ENCODE peak calls at places on chromosomes 7 and 10, in nine cellular contexts. F is right lobe of liver, J is uterus, L is psoas muscle, W is endodermal cell, C is PC-9, U is hepatocyte, Z is upper lobe of left lung, X is aorta. I is an unnamed sample.

GRCh38 chr7:55504093-55504859 is 68.0 kb downstream of the VOPP1 start:
- DNase-seq in C (peak), J (no peak), U (no peak), W (no peak), X (no peak), Z (no peak), L (no peak), F (no peak), I (no peak)

GRCh38 chr10:51683031-51683830 is 16.2 kb downstream of the CSTF2T start:
- DNase-seq in J (no peak), X (peak), L (no peak), F (no peak), U (no peak), Z (no peak), W (no peak), C (peak), I (no peak)

GRCh38 chr7:131166066-131166465 is 161.6 kb upstream of the MKLN1 start:
- DNase-seq in X (no peak), J (no peak), F (no peak), Z (no peak), U (no peak), L (no peak), C (no peak), W (no peak), I (no peak)

GRCh38 chr7:45347804-45348203 is 190.2 kb downstream of the RAMP3 start:
- DNase-seq in J (no peak), F (no peak), L (no peak), C (no peak), X (no peak), U (peak), W (peak), Z (no peak), I (no peak)

GRCh38 chr10:126732308-126732707 is 61.8 kb upstream of the C10orf90 start:
- DNase-seq in F (no peak), L (no peak), U (no peak), J (no peak), Z (no peak), C (no peak), X (no peak), W (no peak), I (no peak)

GRCh38 chr10:128516180-128516579 is 390.0 kb upstream of the MKI67 start:
- DNase-seq in C (no peak), Z (no peak), W (no peak), J (no peak), F (no peak), X (no peak), L (no peak), U (no peak), I (no peak)

GRCh38 chr10:131142446-131143380 is 168.8 kb downstream of the TCERG1L start:
- DNase-seq in W (peak), L (no peak), U (no peak), C (no peak), X (no peak), F (no peak), J (no peak), Z (no peak), I (no peak)

GRCh38 chr10:112958275-112958995 is 8.4 kb downstream of the TCF7L2 start:
- DNase-seq in U (peak), J (no peak), W (no peak), Z (no peak), L (no peak), X (no peak), F (no peak), C (no peak), I (peak)

GRCh38 chr10:23656735-23657134 is 217.9 kb downstream of the OTUD1 start:
- DNase-seq in X (no peak), C (no peak), F (no peak), U (peak), W (peak), L (no peak), Z (no peak), J (no peak), I (no peak)

GRCh38 chr10:126431816-126432215 is 43.5 kb upstream of the ADAM12 start:
- DNase-seq in W (no peak), F (no peak), Z (no peak), X (no peak), J (no peak), U (no peak), C (no peak), L (no peak), I (no peak)

GRCh38 chr10:82768040-82768439 is 893.0 kb downstream of the NRG3 start:
- DNase-seq in Z (no peak), J (no peak), U (no peak), W (no peak), F (no peak), L (no peak), C (no peak), X (no peak), I (no peak)

GRCh38 chr7:146314962-146315361 is 198.4 kb downstream of the CNTNAP2 start:
- DNase-seq in X (no peak), W (peak), L (no peak), J (no peak), C (no peak), U (no peak), Z (no peak), F (no peak), I (no peak)

GRCh38 chr10:62735464-62736188 is 68.9 kb upstream of the ADO start:
- DNase-seq in C (no peak), L (no peak), J (no peak), U (no peak), X (no peak), F (no peak), W (no peak), Z (no peak), I (no peak)

GRCh38 chr7:108246227-108246837 is 116.2 kb upstream of the LAMB4 start:
- DNase-seq in C (peak), F (no peak), X (peak), L (peak), Z (no peak), U (peak), W (peak), J (no peak), I (peak)

GRCh38 chr10:36281871-36282331 is 639.8 kb upstream of the FZD8 start:
- DNase-seq in X (no peak), W (no peak), Z (no peak), J (no peak), F (no peak), C (no peak), U (peak), L (no peak), I (no peak)

GRCh38 chr10:1363466-1364121 is 307.4 kb downstream of the WDR37 start:
- DNase-seq in L (no peak), Z (peak), W (peak), J (no peak), U (no peak), F (no peak), X (no peak), C (no peak), I (no peak)

GRCh38 chr10:113589225-113589770 is 36.4 kb downstream of the HABP2 start:
- DNase-seq in Z (peak), C (no peak), J (no peak), U (no peak), X (no peak), W (no peak), L (no peak), F (no peak), I (no peak)

GRCh38 chr7:121313793-121314676 is 14.8 kb upstream of the WNT16 start:
- DNase-seq in Z (no peak), X (no peak), L (no peak), C (no peak), U (peak), J (no peak), F (no peak), W (no peak), I (no peak)

GRCh38 chr7:25944777-25945176 is 207.2 kb upstream of the NFE2L3 start:
- DNase-seq in W (no peak), U (no peak), Z (no peak), F (no peak), J (no peak), X (no peak), L (no peak), C (no peak), I (no peak)

GRCh38 chr7:133645870-133646492 is 393.1 kb downstream of the EXOC4 start:
- DNase-seq in C (no peak), F (no peak), Z (no peak), L (no peak), U (no peak), J (no peak), W (no peak), X (no peak), I (no peak)

GRCh38 chr10:108039821-108040584 is 875.5 kb upstream of the SORCS1 start:
- DNase-seq in U (no peak), W (peak), Z (no peak), F (no peak), X (no peak), J (no peak), L (no peak), C (no peak), I (no peak)

GRCh38 chr10:63264852-63265617 is 131.9 kb downstream of the NRBF2 start:
- DNase-seq in F (no peak), W (peak), X (no peak), L (no peak), Z (no peak), J (no peak), U (peak), C (no peak), I (no peak)

GRCh38 chr7:151756076-151756731 is 120.7 kb downstream of the PRKAG2 start:
- DNase-seq in X (no peak), C (peak), U (no peak), J (peak), L (no peak), F (no peak), Z (peak), W (no peak), I (no peak)

GRCh38 chr10:22851865-22852239 is 76.0 kb upstream of the ARMC3 start:
- DNase-seq in L (no peak), C (no peak), W (no peak), F (no peak), J (no peak), X (no peak), U (peak), Z (no peak), I (no peak)

GRCh38 chr7:156576216-156577063 is 64.1 kb upstream of the RNF32 start:
- DNase-seq in C (no peak), X (no peak), J (no peak), Z (no peak), F (no peak), W (no peak), U (no peak), L (no peak), I (no peak)

GRCh38 chr10:123995461-123996131 is 97.8 kb downstream of the CHST15 start:
- DNase-seq in C (peak), F (peak), U (peak), L (peak), J (peak), X (peak), Z (peak), W (peak), I (peak)

GRCh38 chr10:123997486-123998196 is 95.8 kb downstream of the CHST15 start:
- DNase-seq in Z (no peak), L (no peak), W (no peak), J (no peak), X (peak), C (peak), F (no peak), U (peak), I (peak)

GRCh38 chr10:123998197-123999141 is 94.9 kb downstream of the CHST15 start:
- DNase-seq in X (no peak), F (no peak), C (no peak), J (no peak), W (no peak), Z (no peak), L (no peak), U (no peak), I (no peak)

GRCh38 chr10:123996302-123996701 is 97.1 kb downstream of the CHST15 start:
- DNase-seq in F (no peak), U (no peak), L (no peak), Z (no peak), X (no peak), C (no peak), J (no peak), W (no peak), I (no peak)

GRCh38 chr10:123997013-123997412 is 96.4 kb downstream of the CHST15 start:
- DNase-seq in C (no peak), X (no peak), F (no peak), J (no peak), W (no peak), Z (no peak), L (no peak), U (no peak), I (no peak)
- H3K27ac ChIP-seq in C (peak), X (no peak), F (peak), J (no peak), W (no peak), Z (peak), L (no peak), U (no peak), I (peak)

GRCh38 chr10:123087786-123088185 is 48.0 kb upstream of the HMX3 start:
- DNase-seq in F (no peak), U (no peak), W (no peak), J (no peak), C (no peak), X (no peak), Z (no peak), L (no peak), I (no peak)
- H3K4me3 ChIP-seq in F (no peak), U (no peak), W (no peak), J (no peak), C (no peak), X (no peak), Z (no peak), L (no peak), I (no peak)

DNA sequence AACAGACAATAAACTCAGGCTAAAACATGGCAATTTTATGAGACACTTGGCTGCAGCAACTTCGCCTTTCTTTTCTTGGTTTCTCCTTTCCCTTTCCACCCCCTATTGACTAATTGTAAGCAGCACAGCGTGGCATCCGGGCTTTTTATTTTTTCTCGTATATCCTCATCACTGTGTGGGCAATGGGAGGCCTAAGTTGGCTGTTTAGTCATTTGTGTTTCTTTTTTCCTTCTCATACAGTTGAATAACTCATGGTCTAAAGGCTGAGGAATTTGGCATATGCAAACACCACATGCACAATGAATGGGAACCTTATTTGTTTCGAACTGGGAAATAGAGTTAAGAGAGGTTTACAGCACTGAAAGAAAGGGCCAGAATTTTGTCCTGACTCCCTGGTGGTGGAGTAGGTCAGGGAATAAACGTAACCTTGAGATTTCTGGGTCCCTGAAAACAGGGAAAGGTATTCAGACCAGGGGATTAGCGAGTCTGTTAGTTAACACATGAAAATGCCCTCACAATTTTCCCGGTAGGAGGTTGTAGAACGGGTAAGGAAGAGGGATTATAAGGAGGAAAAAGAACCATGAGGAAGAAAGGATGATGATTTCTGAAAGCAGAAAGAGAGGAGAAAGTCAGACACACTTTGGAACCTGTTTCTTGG is 858.3 kb downstream of the KCNMA1 start:
- DNase-seq in X (no peak), F (no peak), U (peak), Z (no peak), W (peak), C (no peak), L (no peak), J (no peak), I (no peak)
- H3K27ac ChIP-seq in X (no peak), F (no peak), U (peak), Z (no peak), W (peak), C (no peak), L (no peak), J (no peak), I (no peak)

DNA sequence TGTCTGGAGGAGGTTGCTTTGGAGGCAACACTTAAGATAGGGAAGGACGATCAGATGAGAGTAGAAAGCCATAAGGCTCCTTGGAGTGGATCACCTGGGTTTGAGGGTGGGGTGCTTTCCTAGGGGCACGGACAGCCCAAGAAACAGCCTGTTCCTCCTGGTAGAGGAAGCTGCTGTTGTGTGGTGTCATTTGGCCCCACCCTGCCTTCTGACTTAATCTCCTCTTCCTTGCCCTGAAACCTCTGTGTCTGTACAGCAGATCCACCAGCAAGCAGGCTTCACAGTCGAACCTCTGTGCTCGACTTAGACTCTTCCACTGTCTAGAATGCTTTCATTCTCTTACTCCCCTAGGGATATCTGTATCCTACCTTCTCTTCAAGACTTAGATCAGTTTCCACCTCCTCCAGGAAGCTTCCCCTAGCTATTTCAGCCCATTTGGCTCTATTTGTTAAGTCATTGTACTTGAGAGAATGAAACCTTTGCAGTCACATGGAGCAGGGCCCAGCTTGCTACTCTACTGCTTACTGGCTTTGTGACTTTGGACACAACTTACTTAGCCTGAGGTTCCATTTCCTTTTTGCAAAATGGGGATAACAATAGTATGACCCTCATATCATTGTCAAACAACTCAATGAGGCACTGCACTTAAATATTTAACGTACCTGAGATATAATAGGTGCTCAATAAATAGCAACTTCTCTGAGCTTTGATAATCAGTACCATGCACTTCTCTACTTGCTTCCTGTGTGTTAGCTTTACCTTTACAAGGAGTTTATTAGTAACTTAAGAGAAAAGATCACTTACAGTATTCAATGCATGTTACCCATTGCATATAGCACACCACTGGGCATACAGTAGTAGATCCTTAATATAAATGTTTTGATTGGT is 5.0 kb downstream of the MXI1 start:
- DNase-seq in Z (no peak), C (no peak), F (no peak), W (no peak), U (peak), J (no peak), L (no peak), X (peak), I (no peak)
- H3K4me3 ChIP-seq in Z (peak), C (no peak), F (no peak), W (no peak), U (no peak), J (no peak), L (peak), X (no peak), I (no peak)

DNA sequence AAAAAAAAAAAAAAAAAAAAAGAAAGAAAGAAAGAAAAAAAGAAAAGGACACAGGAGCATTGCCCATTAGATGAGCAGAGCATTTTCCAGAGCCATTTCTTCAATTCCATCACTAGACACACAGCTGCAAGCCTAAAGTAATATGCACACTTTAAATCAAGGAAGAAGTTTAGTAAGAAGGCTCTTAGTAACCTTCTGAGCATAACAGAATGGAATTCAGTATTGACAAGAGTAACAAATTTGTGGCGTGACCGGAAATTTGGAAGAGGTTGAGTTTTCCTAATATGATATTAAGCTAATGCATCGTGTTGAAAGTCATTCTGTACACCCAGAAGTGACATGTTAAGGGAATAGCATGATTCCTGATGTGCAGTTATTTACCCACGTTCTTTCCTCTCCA is 35.3 kb downstream of the SMURF1 start:
- DNase-seq in W (no peak), U (no peak), Z (no peak), C (no peak), X (no peak), J (no peak), L (no peak), F (no peak), I (no peak)
- H3K27ac ChIP-seq in W (no peak), U (no peak), Z (peak), C (peak), X (peak), J (no peak), L (no peak), F (no peak), I (no peak)